ENCODE peak calls at places on chromosomes 13 and 19, in nine cellular contexts. W, X, K, S, C, M, N, A and O are unnamed samples.

GRCh38 chr13:110379358-110379757 is 72.3 kb downstream of the COL4A2 start:
- DNase-seq in W (no peak), X (no peak), K (no peak), S (no peak), C (no peak), M (no peak), N (no peak), A (no peak), O (no peak)

GRCh38 chr19:14542721-14543328 is 13.4 kb downstream of the TECR start:
- DNase-seq in W (no peak), X (no peak), K (no peak), S (no peak), C (no peak), M (no peak), N (peak; percentile 28), A (no peak), O (no peak)

GRCh38 chr13:39773833-39774232 is 118.4 kb downstream of the COG6 start:
- DNase-seq in W (no peak), X (no peak), K (no peak), S (no peak), C (no peak), M (no peak), N (no peak), A (no peak), O (no peak)

GRCh38 chr13:43094901-43095300 is 71.5 kb downstream of the DNAJC15 start:
- DNase-seq in W (no peak), X (no peak), K (no peak), S (no peak), C (no peak), M (no peak), N (no peak), A (no peak), O (no peak)

GRCh38 chr13:44874176-44874575 is 115.1 kb downstream of the NUFIP1 start:
- DNase-seq in W (no peak), X (no peak), K (no peak), S (no peak), C (no peak), M (no peak), N (no peak), A (no peak), O (no peak)

GRCh38 chr13:75482070-75482819 is at the start of gene TBC1D4:
- DNase-seq in W (peak; percentile 93), X (peak; percentile 84), K (peak; percentile 89), S (peak; percentile 83), C (peak; percentile 84), M (peak; percentile 92), N (peak; percentile 92), A (peak; percentile 89), O (peak; percentile 40)

GRCh38 chr19:44851427-44851826 is 5.3 kb downstream of the NECTIN2 start:
- DNase-seq in W (no peak), X (no peak), K (no peak), S (no peak), C (no peak), M (no peak), N (no peak), A (no peak), O (no peak)

GRCh38 chr19:54335164-54335563 is 3.8 kb downstream of the LILRA4 start:
- DNase-seq in W (no peak), X (no peak), K (no peak), S (no peak), C (no peak), M (no peak), N (no peak), A (no peak), O (no peak)

GRCh38 chr13:109722068-109722467 is 64.3 kb downstream of the IRS2 start:
- DNase-seq in W (no peak), X (no peak), K (no peak), S (no peak), C (no peak), M (no peak), N (no peak), A (no peak), O (no peak)

GRCh38 chr13:105097501-105097900 is 1438.0 kb downstream of the EFNB2 start:
- DNase-seq in W (no peak), X (no peak), K (no peak), S (no peak), C (no peak), M (no peak), N (no peak), A (no peak), O (no peak)

GRCh38 chr13:113176292-113176691 is 17.8 kb downstream of the PROZ start:
- DNase-seq in W (peak; percentile 84), X (no peak), K (no peak), S (peak; percentile 31), C (no peak), M (no peak), N (no peak), A (no peak), O (no peak)

GRCh38 chr19:18894254-18895037 is 1.5 kb downstream of the CERS1 start:
- DNase-seq in W (no peak), X (no peak), K (no peak), S (no peak), C (no peak), M (no peak), N (peak; percentile 62), A (no peak), O (no peak)

DNA sequence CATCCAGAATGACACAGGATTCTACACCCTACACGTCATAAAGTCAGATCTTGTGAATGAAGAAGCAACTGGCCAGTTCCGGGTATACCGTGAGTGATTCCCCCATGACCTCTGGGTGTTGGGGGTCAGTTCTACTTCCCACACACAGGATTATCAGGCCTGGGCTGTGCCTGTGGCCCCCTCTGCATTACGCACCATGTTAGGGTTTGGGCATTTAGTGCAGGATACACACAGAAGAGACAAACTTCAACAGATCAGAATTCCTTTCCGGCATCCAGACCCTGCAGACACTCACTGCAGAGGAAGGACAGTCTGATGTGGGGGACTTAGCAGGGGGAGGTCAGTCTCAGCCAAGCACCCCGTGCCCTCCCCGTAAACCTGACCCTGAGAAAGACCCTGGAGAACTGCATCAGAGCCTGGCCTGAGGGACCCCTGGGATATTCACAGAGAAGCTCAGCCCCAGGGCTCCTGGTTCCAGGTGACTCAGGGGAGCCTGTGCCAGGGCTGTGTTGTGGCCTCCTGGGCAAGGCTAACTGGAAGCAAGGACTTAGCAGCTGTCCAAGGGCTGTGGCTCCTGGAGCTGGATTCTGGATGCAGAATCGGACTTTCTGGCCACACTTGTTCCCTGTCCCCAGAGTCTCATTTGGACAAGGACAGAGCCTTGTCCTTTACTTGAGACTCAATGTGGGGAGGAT is 1.7 kb downstream of the CEACAM5 start:
- DNase-seq in W (no peak), X (no peak), K (no peak), S (no peak), C (no peak), M (no peak), N (no peak), A (no peak), O (no peak)
- H3K27me3 ChIP-seq in W (peaks cover 51% of the 10 kb centered on the region), X (no peaks in the 10 kb centered on the region), K (no peaks in the 10 kb centered on the region), S (peaks cover 45% of the 10 kb centered on the region), C (peaks cover 97% of the 10 kb centered on the region), M (peaks cover 11% of the 10 kb centered on the region), N (no peaks in the 10 kb centered on the region), A (peaks cover 33% of the 10 kb centered on the region), O (no peaks in the 10 kb centered on the region)

DNA sequence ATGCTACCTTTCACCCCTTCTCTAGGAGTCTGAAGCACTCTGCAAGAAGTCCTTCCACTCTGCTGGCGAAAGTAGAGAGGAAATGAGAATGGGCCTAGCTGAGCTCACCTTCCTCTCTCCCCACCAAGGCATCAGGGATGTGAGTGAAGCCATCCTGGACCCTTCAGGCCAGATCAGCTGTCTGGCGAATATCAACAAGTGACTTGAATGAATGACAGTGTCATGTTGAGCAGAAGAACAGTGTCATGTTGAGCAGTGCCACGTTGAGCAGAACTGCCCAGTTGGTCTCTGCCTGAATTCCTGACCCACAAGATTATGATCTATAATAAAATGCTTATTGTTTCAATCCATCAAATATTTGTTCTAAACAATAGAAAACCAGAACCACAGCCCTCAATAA is 166.2 kb upstream of the RFC3 start:
- DNase-seq in W (no peak), X (no peak), K (no peak), S (no peak), C (no peak), M (no peak), N (no peak), A (no peak), O (no peak)
- H3K27me3 ChIP-seq in W (no peaks in the 10 kb centered on the region), X (no peaks in the 10 kb centered on the region), K (no peaks in the 10 kb centered on the region), S (no peaks in the 10 kb centered on the region), C (no peaks in the 10 kb centered on the region), M (no peaks in the 10 kb centered on the region), N (no peaks in the 10 kb centered on the region), A (no peaks in the 10 kb centered on the region), O (no peaks in the 10 kb centered on the region)

DNA sequence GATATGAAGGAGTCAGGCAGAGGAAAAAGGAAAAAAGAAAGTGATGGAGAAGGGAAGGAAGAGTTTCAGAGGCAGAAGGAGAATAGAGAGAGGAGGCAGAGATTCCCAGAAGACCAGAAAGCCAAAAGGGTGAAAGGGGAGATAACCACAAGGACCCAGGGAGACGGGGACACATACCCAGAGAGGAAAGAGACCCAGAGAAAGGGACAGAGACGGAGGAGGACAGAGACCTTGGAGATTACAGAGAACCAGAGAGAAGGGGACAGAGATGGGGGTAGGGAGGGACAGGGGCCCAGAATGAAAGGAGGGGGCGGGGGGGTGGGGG is 1.4 kb downstream of the PTH2 start:
- DNase-seq in W (no peak), X (no peak), K (no peak), S (no peak), C (no peak), M (no peak), N (no peak), A (no peak), O (no peak)
- H3K27me3 ChIP-seq in W (peaks cover 95% of the 10 kb centered on the region), X (no peaks in the 10 kb centered on the region), K (peaks cover 39% of the 10 kb centered on the region), S (peaks cover 94% of the 10 kb centered on the region), C (peaks cover 100% of the 10 kb centered on the region), M (peaks cover 78% of the 10 kb centered on the region), N (peaks cover 32% of the 10 kb centered on the region), A (peaks cover 100% of the 10 kb centered on the region), O (peaks cover 44% of the 10 kb centered on the region)

GRCh38 chr13:57636811-57637210 is 5.3 kb downstream of the PCDH17 start:
- DNase-seq in W (no peak), X (no peak), K (no peak), S (no peak), C (no peak), M (no peak), N (no peak), A (no peak), O (no peak)

GRCh38 chr13:57633950-57634828 is 2.6 kb downstream of the PCDH17 start:
- DNase-seq in W (peak; percentile 76), X (peak; percentile 45), K (peak; percentile 26), S (peak; percentile 20), C (no peak), M (no peak), N (peak; percentile 67), A (peak; percentile 61), O (no peak)

GRCh38 chr13:57635541-57635940 is 4.0 kb downstream of the PCDH17 start:
- DNase-seq in W (no peak), X (no peak), K (no peak), S (no peak), C (no peak), M (no peak), N (no peak), A (no peak), O (no peak)

GRCh38 chr13:57633141-57633949 is 1.8 kb downstream of the PCDH17 start:
- DNase-seq in W (peak; percentile 80), X (peak; percentile 49), K (peak; percentile 71), S (peak; percentile 83), C (peak; percentile 77), M (peak; percentile 62), N (peak; percentile 91), A (peak; percentile 74), O (no peak)

DNA sequence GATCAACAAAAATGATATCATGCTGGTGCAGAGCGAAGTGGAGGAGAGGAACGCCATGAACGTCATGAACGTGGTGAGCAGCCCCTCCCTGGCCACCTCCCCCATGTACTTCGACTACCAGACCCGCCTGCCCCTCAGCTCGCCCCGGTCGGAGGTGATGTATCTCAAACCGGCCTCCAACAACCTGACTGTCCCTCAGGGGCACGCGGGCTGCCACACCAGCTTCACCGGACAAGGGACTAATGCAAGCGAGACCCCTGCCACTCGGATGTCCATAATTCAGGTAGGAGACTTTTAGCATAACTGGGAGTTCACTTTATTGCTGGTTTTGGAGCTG is 3.3 kb downstream of the PCDH17 start:
- DNase-seq in W (peak; percentile 67), X (peak; percentile 38), K (peak; percentile 32), S (peak; percentile 20), C (no peak), M (no peak), N (peak; percentile 58), A (no peak), O (no peak)
- H3K27me3 ChIP-seq in W (peaks cover 63% of the 10 kb centered on the region), X (no peaks in the 10 kb centered on the region), K (peaks cover 12% of the 10 kb centered on the region), S (peaks cover 63% of the 10 kb centered on the region), C (peaks cover 55% of the 10 kb centered on the region), M (peaks cover 48% of the 10 kb centered on the region), N (peaks cover 44% of the 10 kb centered on the region), A (peaks cover 55% of the 10 kb centered on the region), O (peaks cover 6% of the 10 kb centered on the region)